ENCODE peak calls at places on chromosomes 6 and 20, in four cellular contexts. A, B, I and R are unnamed samples.

GRCh38 chr6:6409397-6410030 is 89.1 kb upstream of the F13A1 start:
- DNase-seq in A (no peak), B (no peak), I (no peak), R (no peak)

GRCh38 chr6:2796884-2797283 is 31.7 kb downstream of the WRNIP1 start:
- DNase-seq in A (no peak), B (no peak), I (no peak), R (no peak)

GRCh38 chr20:63934271-63935068 is 21.7 kb downstream of the UCKL1 start:
- DNase-seq in A (no peak), B (no peak), I (no peak), R (no peak)

GRCh38 chr6:112061605-112062004 is 7.7 kb downstream of the CCN6 start:
- DNase-seq in A (no peak), B (peak), I (no peak), R (no peak)

GRCh38 chr20:47724398-47724797 is 60.9 kb downstream of the SULF2 start:
- DNase-seq in A (no peak), B (no peak), I (no peak), R (no peak)

GRCh38 chr20:37297066-37297736 is 7.7 kb downstream of the MANBAL start:
- DNase-seq in A (no peak), B (peak), I (peak), R (no peak)

GRCh38 chr20:29319725-29320124 is 1937.7 kb upstream of the DEFB115 start:
- DNase-seq in A (no peak), B (no peak), I (no peak), R (no peak)

GRCh38 chr6:115891111-115891669 is 169.5 kb downstream of the FRK start:
- DNase-seq in A (no peak), B (peak), I (peak), R (peak)

GRCh38 chr20:37879003-37879599 is 23.8 kb upstream of the VSTM2L start:
- DNase-seq in A (no peak), B (no peak), I (no peak), R (no peak)

GRCh38 chr6:27112974-27113373 is 134.5 kb upstream of the PRSS16 start:
- DNase-seq in A (no peak), B (no peak), I (no peak), R (no peak)

GRCh38 chr6:20202699-20203302 is 9.5 kb downstream of the MBOAT1 start:
- DNase-seq in A (no peak), B (no peak), I (no peak), R (no peak)

GRCh38 chr6:16619777-16620176 is 141.5 kb downstream of the ATXN1 start:
- DNase-seq in A (no peak), B (no peak), I (no peak), R (no peak)

GRCh38 chr6:140346461-140346860 is 972.0 kb upstream of the CITED2 start:
- DNase-seq in A (no peak), B (peak), I (peak), R (no peak)

GRCh38 chr6:129498950-129499870 is 210.8 kb downstream of the ARHGAP18 start:
- DNase-seq in A (no peak), B (peak), I (peak), R (no peak)

GRCh38 chr20:35395728-35396127 is 16.0 kb downstream of the UQCC1 start:
- DNase-seq in A (no peak), B (peak), I (peak), R (no peak)

GRCh38 chr6:35439308-35439707 is 12.8 kb upstream of the FANCE start:
- DNase-seq in A (no peak), B (no peak), I (no peak), R (no peak)

GRCh38 chr20:2281563-2281962 is 14.2 kb upstream of the TGM3 start:
- DNase-seq in A (no peak), B (no peak), I (no peak), R (no peak)

GRCh38 chr20:2279245-2279779 is 16.5 kb upstream of the TGM3 start:
- DNase-seq in A (no peak), B (no peak), I (no peak), R (no peak)

GRCh38 chr20:2283706-2284423 is 11.9 kb upstream of the TGM3 start:
- DNase-seq in A (no peak), B (no peak), I (peak), R (no peak)

GRCh38 chr20:2282181-2282580 is 13.6 kb upstream of the TGM3 start:
- DNase-seq in A (no peak), B (no peak), I (no peak), R (no peak)

GRCh38 chr20:2280083-2280482 is 15.7 kb upstream of the TGM3 start:
- DNase-seq in A (no peak), B (no peak), I (no peak), R (no peak)
- TF ChIP-seq CTCF in A (no peak), B (no peak), I (no peak), R (no peak)

DNA sequence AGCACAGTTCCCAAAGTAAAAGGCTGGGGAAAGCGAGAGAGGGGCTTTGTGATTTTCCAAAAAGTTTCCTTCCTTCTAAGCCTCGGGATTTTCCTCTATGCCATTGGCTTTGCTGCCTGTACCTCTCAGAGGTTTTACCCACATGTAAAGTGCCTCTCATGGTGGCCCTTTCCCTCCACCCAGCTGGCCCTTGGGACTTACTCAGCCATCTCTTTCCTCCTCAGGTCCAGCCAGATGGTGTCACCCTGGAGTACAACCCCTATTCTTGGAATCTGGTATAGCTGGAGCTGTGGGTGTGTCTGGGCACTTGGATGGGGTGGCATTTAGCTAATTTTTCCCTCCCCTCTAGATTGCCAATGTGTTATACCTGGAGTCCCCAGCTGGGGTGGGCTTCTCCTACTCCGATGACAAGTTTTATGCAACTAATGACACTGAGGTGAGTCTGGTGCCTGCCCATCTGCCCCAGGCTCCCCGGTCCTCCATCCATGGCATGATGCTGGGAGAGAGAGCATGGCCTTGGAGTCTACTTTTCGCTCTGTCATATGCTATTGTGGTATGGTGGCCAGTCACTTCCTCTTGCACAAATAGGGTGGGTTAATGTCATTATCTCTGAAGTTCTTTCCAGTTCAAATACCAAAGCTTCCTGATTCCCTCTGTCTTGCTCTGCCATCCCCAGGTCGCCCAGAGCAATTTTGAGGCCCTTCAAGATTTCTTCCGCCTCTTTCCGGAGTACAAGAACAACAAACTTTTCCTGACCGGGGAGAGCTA is 1.1 kb downstream of the CTSA start:
- DNase-seq in A (no peak), B (peak), I (peak), R (no peak)
- TF ChIP-seq CTCF in A (peak), B (peak), I (peak), R (no peak)

DNA sequence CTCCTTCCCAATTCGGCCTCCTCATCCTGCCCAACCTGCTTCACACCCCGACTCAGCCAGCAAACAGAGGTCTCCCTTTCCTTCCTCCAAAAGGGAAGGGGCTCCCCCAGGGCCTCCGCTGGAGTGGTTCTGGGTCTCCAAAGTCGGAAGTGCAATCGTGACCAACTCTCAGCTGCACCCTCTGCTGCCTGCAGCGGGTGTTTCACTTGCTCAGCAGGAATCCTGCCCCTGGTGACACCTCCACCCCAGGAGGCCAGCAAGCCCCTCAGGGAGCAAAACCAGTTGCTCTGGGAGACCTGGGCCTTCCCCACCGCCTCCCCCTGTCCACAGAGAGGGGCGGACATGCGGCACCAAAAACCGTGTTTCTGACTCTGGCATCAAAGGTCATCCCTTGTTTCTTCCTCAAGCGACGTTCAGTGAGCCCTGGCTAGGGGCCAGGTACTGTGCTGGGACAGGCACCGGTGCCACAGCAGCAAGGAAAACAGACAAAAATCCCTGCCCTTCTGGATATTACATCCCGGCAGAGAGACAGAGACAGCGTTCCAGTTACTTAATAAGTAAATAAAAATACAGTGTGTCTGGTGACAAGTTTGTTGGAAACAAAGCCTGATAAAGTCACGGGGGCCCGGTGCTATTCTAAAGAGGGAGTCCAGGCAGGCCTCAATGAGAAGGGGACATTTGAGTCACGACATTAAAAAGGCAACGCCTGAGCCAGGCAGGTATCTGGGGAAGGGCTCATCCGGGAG is 219.0 kb downstream of the BMP7 start:
- DNase-seq in A (peak), B (no peak), I (no peak), R (no peak)
- TF ChIP-seq CTCF in A (no peak), B (no peak), I (no peak), R (no peak)

GRCh38 chr20:16475225-16475624 is 98.0 kb downstream of the KIF16B start:
- DNase-seq in A (no peak), B (peak), I (peak), R (no peak)

GRCh38 chr20:16474342-16474741 is 98.9 kb downstream of the KIF16B start:
- DNase-seq in A (no peak), B (no peak), I (no peak), R (no peak)

GRCh38 chr20:16479666-16480065 is 93.6 kb downstream of the KIF16B start:
- DNase-seq in A (no peak), B (peak), I (no peak), R (no peak)

GRCh38 chr20:16477632-16478031 is 95.6 kb downstream of the KIF16B start:
- DNase-seq in A (no peak), B (peak), I (no peak), R (no peak)

DNA sequence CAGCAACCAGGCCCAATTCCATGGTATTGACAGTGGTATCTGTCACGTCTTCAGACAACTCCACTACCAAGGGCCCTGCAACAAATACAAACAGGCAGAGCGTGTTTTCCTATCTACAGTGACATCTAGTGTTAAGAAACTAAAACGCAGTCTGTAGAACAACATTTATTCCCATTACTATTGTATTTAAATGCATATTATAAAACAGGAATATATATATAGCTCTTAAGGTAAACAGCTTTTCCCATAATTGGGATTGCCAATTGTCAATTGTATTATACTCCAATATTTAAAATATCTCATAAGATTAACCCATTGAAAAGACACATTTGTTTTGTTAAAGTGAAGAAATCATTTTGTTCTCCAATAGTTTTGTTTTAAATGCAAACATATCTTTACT is 97.2 kb downstream of the KIF16B start:
- DNase-seq in A (no peak), B (peak), I (peak), R (no peak)
- TF ChIP-seq CTCF in A (peak), B (peak), I (peak), R (peak)

DNA sequence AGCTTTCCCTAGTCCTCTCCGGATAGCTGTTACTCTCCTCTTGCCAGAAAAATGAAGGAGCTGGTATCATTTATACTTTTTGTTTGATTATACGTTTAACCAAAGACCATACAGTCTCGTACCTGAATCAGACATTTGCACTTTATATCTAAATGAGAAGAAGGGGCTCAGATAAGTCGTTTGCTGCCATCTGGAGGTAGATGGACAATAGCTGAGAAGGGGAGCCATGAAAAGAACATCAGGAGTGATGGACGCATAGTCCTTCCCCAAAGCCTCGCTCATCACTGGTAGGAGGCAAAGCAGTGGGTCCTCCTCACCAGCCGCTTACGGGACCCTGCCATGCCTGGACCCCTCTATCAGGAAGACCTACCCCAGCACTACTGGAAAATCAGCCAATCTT is 45.4 kb downstream of the RPF2 start:
- DNase-seq in A (no peak), B (no peak), I (no peak), R (no peak)
- TF ChIP-seq CTCF in A (no peak), B (peak), I (no peak), R (no peak)

DNA sequence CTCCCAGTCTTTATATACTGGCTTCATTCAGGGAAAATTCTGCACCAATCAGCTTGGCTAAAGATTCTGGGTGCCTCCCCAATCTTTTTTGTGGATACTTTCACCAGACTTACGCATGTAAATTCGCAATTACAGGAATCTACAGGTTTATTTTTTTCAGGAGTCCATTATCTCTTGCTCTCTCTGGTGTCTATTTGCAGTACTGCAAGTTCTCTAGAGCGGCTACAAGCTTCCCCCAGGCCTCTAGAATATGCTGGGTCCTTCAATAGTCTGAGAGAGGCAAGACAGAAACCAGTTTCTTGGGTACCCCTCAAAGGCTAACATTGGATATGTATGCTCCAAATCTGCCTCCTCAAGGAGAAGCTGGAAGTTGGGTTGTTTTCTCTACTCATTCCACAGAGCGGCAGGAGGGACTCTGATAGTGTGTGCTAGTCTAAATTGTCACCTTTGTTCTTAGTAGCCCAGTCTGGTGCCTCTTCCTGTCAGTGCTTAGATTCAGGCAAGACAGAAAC is 58.5 kb downstream of the SUN5 start:
- DNase-seq in A (no peak), B (peak), I (peak), R (peak)
- TF ChIP-seq CTCF in A (peak), B (peak), I (peak), R (peak)

GRCh38 chr6:106161893-106162292 is 75.8 kb downstream of the PRDM1 start:
- DNase-seq in A (no peak), B (no peak), I (no peak), R (no peak)

GRCh38 chr6:106163966-106164877 is 78.1 kb downstream of the PRDM1 start:
- DNase-seq in A (peak), B (peak), I (peak), R (peak)

GRCh38 chr6:106162926-106163325 is 76.8 kb downstream of the PRDM1 start:
- DNase-seq in A (no peak), B (no peak), I (no peak), R (no peak)

GRCh38 chr6:106161475-106161874 is 75.3 kb downstream of the PRDM1 start:
- DNase-seq in A (no peak), B (no peak), I (no peak), R (no peak)

DNA sequence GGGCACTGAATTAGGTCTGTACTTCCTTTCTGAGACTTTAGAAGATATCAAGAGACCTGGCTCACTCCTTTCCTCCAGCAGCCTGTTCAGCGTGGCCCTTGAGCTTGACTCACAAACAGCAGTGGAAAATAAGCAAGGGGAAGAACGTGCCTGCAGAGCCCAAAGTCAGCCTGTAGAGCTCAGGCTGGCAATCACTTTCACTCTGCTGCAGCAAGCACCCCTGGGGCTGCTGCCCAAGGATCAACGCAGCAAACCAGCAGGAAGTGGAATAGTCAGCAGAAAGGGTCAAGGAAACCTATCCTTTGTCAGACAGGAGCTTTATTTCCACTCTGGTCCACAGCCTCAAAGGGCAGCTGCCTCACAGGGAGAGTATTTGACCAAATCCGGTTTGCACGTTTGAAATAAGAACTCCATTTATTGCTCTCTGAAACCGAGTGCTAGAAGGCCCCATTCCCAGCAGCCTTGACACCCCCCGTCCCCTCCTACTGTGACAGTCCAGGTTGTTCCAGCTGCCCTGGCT is 77.4 kb downstream of the PRDM1 start:
- DNase-seq in A (no peak), B (peak), I (peak), R (peak)
- TF ChIP-seq CTCF in A (no peak), B (peak), I (peak), R (no peak)